ENCODE peak calls at places on chromosomes 7 and 10, in four cellular contexts. W is GM12878, X is SK-N-SH, M is H1. V is an unnamed sample.

GRCh38 chr10:72812798-72813430 is 80.6 kb upstream of the OIT3 start:
- DNase-seq in X (no peak), W (no peak), M (no peak), V (no peak)

GRCh38 chr7:74187915-74188675 is 13.9 kb downstream of the EIF4H start:
- DNase-seq in M (no peak), X (no peak), W (no peak), V (no peak)

GRCh38 chr7:70271617-70272081 is 673.4 kb downstream of the AUTS2 start:
- DNase-seq in W (no peak), M (no peak), X (peak), V (no peak)

GRCh38 chr10:63466168-63466935 is 575 bp upstream of the JMJD1C start:
- DNase-seq in M (no peak), W (no peak), X (peak), V (peak)

GRCh38 chr10:103592186-103593021 is 98.9 kb downstream of the NEURL1 start:
- DNase-seq in M (peak), X (peak), W (no peak), V (peak)

GRCh38 chr10:32329061-32329460 is 17.9 kb downstream of the EPC1 start:
- DNase-seq in M (no peak), W (no peak), X (no peak), V (no peak)

GRCh38 chr7:18607025-18607424 is 111.5 kb downstream of the HDAC9 start:
- DNase-seq in M (no peak), X (no peak), W (no peak), V (no peak)

GRCh38 chr10:130882911-130883310 is 428.6 kb downstream of the TCERG1L start:
- DNase-seq in M (no peak), X (no peak), W (no peak), V (no peak)

GRCh38 chr10:12279281-12279680 is 70.1 kb upstream of the CAMK1D start:
- DNase-seq in X (no peak), W (no peak), M (no peak), V (no peak)

GRCh38 chr10:17586741-17587720 is 30.1 kb downstream of the HACD1 start:
- DNase-seq in M (no peak), W (no peak), X (no peak), V (peak)

GRCh38 chr7:42096681-42097637 is 140.1 kb downstream of the GLI3 start:
- DNase-seq in M (no peak), W (no peak), X (no peak), V (no peak)

GRCh38 chr7:16271355-16271754 is 150.0 kb downstream of the CRPPA start:
- DNase-seq in W (no peak), M (no peak), X (no peak), V (no peak)

GRCh38 chr10:69056129-69056528 is 31.8 kb upstream of the SRGN start:
- DNase-seq in M (no peak), W (no peak), X (no peak), V (no peak)

GRCh38 chr10:30013684-30014246 is 45.6 kb downstream of the JCAD start:
- DNase-seq in M (no peak), X (no peak), W (no peak), V (no peak)

GRCh38 chr10:67114945-67115344 is 189.1 kb downstream of the LRRTM3 start:
- DNase-seq in W (no peak), M (no peak), X (no peak), V (no peak)

GRCh38 chr7:156816943-156817572 is 75.9 kb downstream of the LMBR1 start:
- DNase-seq in M (no peak), W (no peak), X (peak), V (no peak)

GRCh38 chr10:31102421-31102820 is 70.8 kb upstream of the ZNF438 start:
- DNase-seq in X (no peak), M (no peak), W (no peak), V (no peak)

DNA sequence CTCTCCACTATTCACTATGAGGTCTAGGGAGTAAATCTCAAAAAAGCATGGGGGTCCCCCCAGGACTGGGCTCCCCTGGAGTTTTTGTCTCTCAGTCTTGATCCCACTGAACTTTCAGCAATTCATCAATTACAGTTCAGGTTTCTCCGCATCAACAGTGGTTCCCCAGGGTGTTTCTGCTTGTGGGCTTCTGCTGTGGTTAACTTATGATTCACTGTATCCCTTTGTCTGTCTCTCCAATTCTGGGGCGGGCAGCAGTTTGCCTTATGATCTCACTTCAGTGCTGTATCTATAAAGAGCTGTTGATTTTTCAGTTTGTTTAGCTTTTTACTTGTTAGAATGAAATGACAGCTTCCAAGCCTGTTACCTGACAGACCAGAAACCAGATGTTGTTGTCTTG is 142.6 kb upstream of the CDC14C start:
- DNase-seq in M (no peak), W (no peak), X (no peak), V (no peak)
- TF ChIP-seq GABPA in M (no peak), W (no peak), X (no peak), V (no peak)

DNA sequence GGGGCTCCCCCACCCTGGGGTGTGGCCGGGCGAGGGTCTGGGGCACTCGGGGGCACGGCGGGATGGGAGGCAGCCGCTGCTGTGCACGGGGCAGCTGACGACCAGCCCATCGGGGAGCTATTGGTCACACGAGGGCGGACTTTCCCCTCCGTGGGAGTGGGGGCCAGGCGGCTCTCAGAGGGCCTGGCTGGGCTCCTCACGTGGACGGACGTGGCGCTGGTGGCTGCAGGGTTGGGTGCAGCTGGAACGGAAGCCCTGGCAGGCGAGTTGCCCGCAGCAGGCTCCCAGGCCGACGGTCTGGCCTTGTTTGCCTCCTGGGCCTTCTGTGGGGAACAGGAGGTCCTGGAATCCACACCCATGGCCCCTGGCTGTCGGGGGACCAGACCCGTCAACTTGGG is 14.3 kb downstream of the MICALL2 start:
- DNase-seq in W (no peak), X (no peak), M (no peak), V (no peak)
- TF ChIP-seq NRF1 in W (no peak), X (no peak), M (no peak), V (no peak)

DNA sequence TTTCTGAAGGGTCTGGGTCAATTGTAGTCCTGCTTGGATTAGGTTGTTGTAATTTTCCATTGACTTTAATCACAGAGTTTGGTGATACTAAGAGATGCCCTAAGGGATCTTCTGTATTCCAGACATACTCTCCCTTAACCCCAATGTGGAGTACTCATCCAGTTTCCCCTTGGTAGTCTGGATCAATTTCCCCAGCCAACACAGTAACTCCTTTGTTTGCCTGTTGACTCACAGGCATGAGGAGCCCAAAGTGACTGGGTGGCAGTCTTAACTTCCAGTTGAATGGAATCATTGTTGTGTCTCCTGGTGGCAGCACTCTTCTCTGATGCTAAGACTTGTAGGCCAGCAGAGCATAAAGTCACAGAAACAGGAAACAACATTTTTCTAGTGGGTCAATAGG is 41.5 kb upstream of the PIK3CG start:
- DNase-seq in M (no peak), W (no peak), X (no peak), V (no peak)
- TF ChIP-seq GABPA in M (no peak), W (no peak), X (no peak), V (no peak)

GRCh38 chr10:1057106-1057657 is 997 bp downstream of the WDR37 start:
- DNase-seq in X (no peak), W (no peak), M (no peak), V (peak)
- TF ChIP-seq NRF1 in X (no peak), W (no peak), M (no peak), V (no peak)

DNA sequence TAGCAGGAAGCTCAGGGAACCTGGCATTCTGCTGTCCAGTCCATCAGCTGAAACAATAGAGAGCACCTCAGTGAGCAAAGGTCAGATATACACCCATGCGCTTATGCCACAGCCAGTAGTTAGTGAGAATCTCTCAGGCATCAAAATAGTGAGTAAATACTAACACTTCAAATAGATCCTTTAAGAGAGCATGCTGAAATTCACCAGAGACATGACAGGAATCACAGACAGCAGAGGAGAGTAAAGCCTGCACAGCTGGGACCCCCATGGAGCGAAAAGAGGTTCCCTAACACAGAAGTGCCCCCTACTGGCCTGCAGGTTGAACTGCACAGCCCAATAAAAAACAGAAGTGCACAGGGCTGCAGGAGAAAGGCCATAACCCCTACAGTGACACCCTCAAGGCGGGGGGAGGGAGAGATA is 57.6 kb upstream of the ANTXRL start:
- DNase-seq in M (peak), W (no peak), X (peak), V (peak)
- TF ChIP-seq GABPA in M (no peak), W (no peak), X (no peak), V (no peak)

DNA sequence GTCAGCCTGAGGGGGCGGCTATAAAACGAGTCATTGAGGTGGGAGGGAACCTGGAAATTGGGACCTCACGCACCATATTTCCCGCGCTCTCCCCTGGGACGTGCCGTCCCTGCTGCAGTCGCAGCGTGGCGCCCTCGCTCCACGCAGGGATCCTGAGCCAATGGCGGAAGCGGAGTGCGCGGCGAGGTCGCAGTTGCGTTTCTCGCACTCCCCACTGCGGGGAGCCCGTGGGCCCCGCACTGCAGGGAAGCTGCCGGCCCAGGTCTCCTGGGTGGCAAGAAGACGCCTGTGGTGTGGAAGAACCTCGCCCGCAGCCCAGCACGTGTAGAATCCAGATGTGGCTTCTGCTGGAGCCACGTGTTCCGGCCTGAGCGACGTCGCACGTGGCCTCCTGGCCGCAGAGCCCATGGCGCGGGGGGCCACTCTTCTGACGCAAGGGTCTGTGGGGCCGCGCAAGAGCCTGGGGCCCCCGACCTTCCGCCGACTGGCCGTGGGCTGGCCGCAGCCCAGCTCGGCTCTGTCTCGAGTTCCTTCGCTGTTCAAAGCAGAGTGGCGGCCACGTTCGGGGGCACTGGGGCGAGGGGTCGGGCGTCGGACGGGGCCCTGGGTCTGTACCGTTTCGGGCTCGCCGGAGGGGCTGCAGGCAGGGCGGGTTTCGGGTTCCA is 26.4 kb downstream of the HIF1AN start:
- DNase-seq in M (peak), W (peak), X (peak), V (peak)
- TF ChIP-seq NRF1 in M (no peak), W (no peak), X (no peak), V (peak)

GRCh38 chr10:44471410-44471809 is 86.5 kb upstream of the CXCL12 start:
- DNase-seq in W (no peak), M (no peak), X (no peak), V (no peak)

GRCh38 chr10:44468525-44468924 is 83.6 kb upstream of the CXCL12 start:
- DNase-seq in M (no peak), W (no peak), X (no peak), V (no peak)

GRCh38 chr10:44468965-44469364 is 84.1 kb upstream of the CXCL12 start:
- DNase-seq in W (no peak), X (no peak), M (no peak), V (no peak)

GRCh38 chr10:44473146-44473545 is 88.2 kb upstream of the CXCL12 start:
- DNase-seq in X (no peak), M (no peak), W (no peak), V (no peak)

DNA sequence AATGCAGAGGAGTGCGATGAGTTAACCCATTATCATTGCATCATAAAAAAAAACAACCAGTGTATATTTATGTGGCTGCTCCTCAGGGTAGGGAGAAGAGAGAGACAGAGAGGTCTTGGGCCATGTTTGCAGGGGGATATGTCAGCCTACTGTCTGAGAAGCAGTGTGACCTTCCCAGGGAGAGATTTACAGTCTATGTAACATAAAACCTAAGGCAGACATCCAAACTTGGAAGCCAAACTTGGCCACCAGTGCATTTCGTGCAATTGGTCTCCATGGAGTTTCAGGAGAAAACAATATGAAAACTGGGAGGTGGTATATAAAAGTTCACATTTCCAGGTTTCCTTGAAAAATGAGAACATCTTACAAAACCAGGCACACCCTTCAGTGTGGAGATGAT is 85.9 kb upstream of the CXCL12 start:
- DNase-seq in W (no peak), M (no peak), X (no peak), V (no peak)
- TF ChIP-seq GABPA in W (no peak), M (no peak), X (no peak), V (no peak)